ENCODE peak calls at places on chromosome 6, in five cellular contexts. H is lung microvascular endothelial cell, F is breast epithelium, O is islet precursor cell, L is T-helper 2 cell. R is an unnamed sample.

GRCh38 chr6:88119769-88120168 is 46.4 kb downstream of the CNR1 start:
- DNase-seq in H (no peak), F (no peak), O (no peak), L (no peak), R (no peak)

GRCh38 chr6:149318581-149319286 is 1.2 kb downstream of the TAB2 start:
- DNase-seq in H (peak; percentile 34), F (no peak), O (no peak), L (no peak), R (peak; percentile 47)

GRCh38 chr6:111972714-111973678 is 80.9 kb upstream of the CCN6 start:
- DNase-seq in H (peak; percentile 47), F (peak; percentile 31), O (peak; percentile 97), L (peak; percentile 62), R (peak; percentile 90)

GRCh38 chr6:28580484-28580883 is 54.8 kb downstream of the GPX5 start:
- DNase-seq in H (no peak), F (no peak), O (no peak), L (no peak), R (no peak)

GRCh38 chr6:142300758-142301251 is 1.0 kb upstream of the ADGRG6 start:
- DNase-seq in H (peak; percentile 45), F (no peak), O (peak; percentile 69), L (no peak), R (peak; percentile 93)

GRCh38 chr6:168452685-168453377 is 11.8 kb downstream of the SMOC2 start:
- DNase-seq in H (no peak), F (peak; percentile 57), O (peak; percentile 67), L (no peak), R (no peak)

GRCh38 chr6:70280462-70280861 is 22.4 kb downstream of the COL9A1 start:
- DNase-seq in H (no peak), F (no peak), O (no peak), L (no peak), R (no peak)

GRCh38 chr6:73169633-73170032 is 55.7 kb downstream of the KHDC1L start:
- DNase-seq in H (no peak), F (no peak), O (no peak), L (no peak), R (no peak)

GRCh38 chr6:169075211-169075621 is 178.4 kb downstream of the THBS2 start:
- DNase-seq in H (no peak), F (peak; percentile 38), O (no peak), L (no peak), R (no peak)

GRCh38 chr6:134317471-134318131 is at the start of gene SGK1:
- DNase-seq in H (peak; percentile 24), F (peak; percentile 26), O (peak; percentile 61), L (no peak), R (peak; percentile 29)

GRCh38 chr6:132234356-132234755 is 166.9 kb downstream of the MOXD1 start:
- DNase-seq in H (no peak), F (no peak), O (no peak), L (no peak), R (no peak)

GRCh38 chr6:36612101-36612625 is 18.0 kb downstream of the SRSF3 start:
- DNase-seq in H (no peak), F (no peak), O (peak; percentile 38), L (no peak), R (no peak)

GRCh38 chr6:133503330-133503729 is 262.2 kb downstream of the EYA4 start:
- DNase-seq in H (no peak), F (no peak), O (no peak), L (no peak), R (no peak)

GRCh38 chr6:15501806-15502450 is 160.9 kb downstream of the DTNBP1 start:
- DNase-seq in H (no peak), F (no peak), O (no peak), L (no peak), R (peak; percentile 48)

GRCh38 chr6:2363211-2363610 is 117.8 kb upstream of the GMDS start:
- DNase-seq in H (no peak), F (no peak), O (no peak), L (no peak), R (no peak)